ENCODE peak calls at places on chromosome 2, in eight cellular contexts. V is CD8-positive, alpha-beta T cell; M is colonic mucosa; L is GM23248; E is naive thymus-derived CD4-positive, alpha-beta T cell; O is H1; C is heart right ventricle; F is mammary epithelial cell. T is an unnamed sample. For H3K9me3 and H3K4me1, the result is how much of the 10 kb centered on the place peaks cover.

GRCh38 chr2:169716938-169717690 is 16.5 kb upstream of the KLHL23 start:
- DNase-seq in C (no peak), V (no peak), E (no peak), O (no peak), F (peak), L (no peak), M (peak), T (no peak)

GRCh38 chr2:10235909-10236550 is 66.7 kb upstream of the HPCAL1 start:
- DNase-seq in M (no peak), C (no peak), V (no peak), F (no peak), L (no peak), E (no peak), O (no peak), T (peak)

GRCh38 chr2:164061129-164061746 is 325.4 kb upstream of the FIGN start:
- DNase-seq in L (peak), M (peak), F (peak), C (no peak), O (peak), E (no peak), V (no peak), T (no peak)

GRCh38 chr2:38682008-38682575 is 16.2 kb downstream of the GALM start:
- DNase-seq in C (no peak), E (no peak), L (no peak), F (no peak), O (no peak), M (no peak), V (no peak), T (no peak)

GRCh38 chr2:15914981-15915380 is 25.4 kb upstream of the MYCN start:
- DNase-seq in E (no peak), M (no peak), V (no peak), C (no peak), L (no peak), O (no peak), F (no peak), T (no peak)

GRCh38 chr2:75602724-75603342 is 42.1 kb upstream of the EVA1A start:
- DNase-seq in O (no peak), V (no peak), F (peak), C (no peak), L (peak), M (no peak), E (no peak), T (peak)

GRCh38 chr2:50648031-50648430 is 383.9 kb downstream of the NRXN1 start:
- DNase-seq in E (no peak), O (no peak), C (no peak), F (no peak), M (no peak), V (no peak), L (no peak), T (no peak)

GRCh38 chr2:55200416-55200815 is 31.7 kb downstream of the CLHC1 start:
- DNase-seq in C (no peak), O (no peak), F (no peak), E (no peak), L (no peak), V (no peak), M (no peak), T (no peak)

GRCh38 chr2:55585451-55586079 is 31.9 kb downstream of the PPP4R3B start:
- DNase-seq in M (no peak), F (peak), V (no peak), O (no peak), C (no peak), L (peak), E (no peak), T (no peak)

GRCh38 chr2:174606336-174606735 is 8.7 kb upstream of the WIPF1 start:
- DNase-seq in F (peak), C (no peak), E (no peak), V (no peak), M (no peak), L (peak), O (no peak), T (no peak)

GRCh38 chr2:43300781-43301586 is 74.6 kb upstream of the ZFP36L2 start:
- DNase-seq in C (no peak), L (no peak), O (no peak), V (no peak), M (no peak), E (no peak), F (peak), T (no peak)

GRCh38 chr2:15606481-15607441 is 15.1 kb downstream of the DDX1 start:
- DNase-seq in V (no peak), C (no peak), L (no peak), M (no peak), F (no peak), E (no peak), O (no peak), T (no peak)

GRCh38 chr2:9215680-9216079 is 9.1 kb downstream of the ASAP2 start:
- DNase-seq in L (no peak), O (no peak), M (no peak), E (no peak), F (no peak), C (no peak), V (no peak), T (no peak)

GRCh38 chr2:75146903-75147332 is 52.4 kb downstream of the TACR1 start:
- DNase-seq in O (no peak), E (no peak), V (no peak), C (no peak), F (no peak), L (peak), M (no peak), T (no peak)

GRCh38 chr2:46331099-46331766 is 34.0 kb downstream of the EPAS1 start:
- DNase-seq in O (no peak), E (no peak), F (no peak), V (no peak), C (no peak), L (peak), M (no peak), T (no peak)

GRCh38 chr2:222753251-222753824 is 81.9 kb downstream of the MOGAT1 start:
- DNase-seq in E (no peak), L (peak), F (peak), O (no peak), C (peak), V (no peak), M (no peak), T (no peak)

GRCh38 chr2:28993211-28993960 is 12.3 kb downstream of the TOGARAM2 start:
- DNase-seq in L (no peak), O (no peak), C (no peak), M (peak), F (peak), V (no peak), E (no peak), T (peak)

GRCh38 chr2:163753721-163754120 is 17.9 kb upstream of the FIGN start:
- DNase-seq in M (no peak), O (no peak), C (no peak), F (no peak), V (no peak), E (no peak), L (peak), T (no peak)

GRCh38 chr2:235666240-235666781 is 172.5 kb downstream of the AGAP1 start:
- DNase-seq in E (no peak), O (peak), C (no peak), M (peak), V (no peak), F (peak), L (peak), T (no peak)

GRCh38 chr2:194328456-194328855 is 1328.6 kb upstream of the SLC39A10 start:
- DNase-seq in O (no peak), L (no peak), V (no peak), E (no peak), F (no peak), M (no peak), C (no peak), T (no peak)

GRCh38 chr2:55898641-55899040 is 24.9 kb downstream of the EFEMP1 start:
- DNase-seq in E (no peak), O (no peak), M (no peak), V (no peak), C (no peak), L (no peak), F (no peak), T (no peak)

GRCh38 chr2:201517094-201517493 is 65.6 kb downstream of the STRADB start:
- DNase-seq in V (no peak), L (no peak), F (peak), O (no peak), C (no peak), E (no peak), M (no peak), T (no peak)

GRCh38 chr2:209382775-209383174 is 41.1 kb upstream of the MAP2 start:
- DNase-seq in C (no peak), O (no peak), M (no peak), F (peak), V (no peak), E (no peak), L (no peak), T (no peak)

GRCh38 chr2:46298272-46298521 is 990 bp downstream of the EPAS1 start:
- DNase-seq in O (peak), E (no peak), F (no peak), C (no peak), L (peak), M (no peak), V (no peak), T (no peak)

GRCh38 chr2:7452110-7452851 is 535.1 kb downstream of the RNF144A start:
- DNase-seq in C (no peak), L (no peak), F (no peak), E (no peak), V (no peak), M (no peak), O (no peak), T (no peak)

GRCh38 chr2:135744761-135745314 is 3.2 kb downstream of the UBXN4 start:
- DNase-seq in M (no peak), L (peak), V (no peak), C (no peak), F (peak), E (peak), O (no peak), T (no peak)

GRCh38 chr2:86038291-86039081 is 67.2 kb downstream of the POLR1A start:
- DNase-seq in V (peak), L (peak), O (no peak), F (no peak), E (peak), M (peak), C (no peak), T (no peak)

GRCh38 chr2:85807756-85808155 is 54.0 kb downstream of the ATOH8 start:
- DNase-seq in E (no peak), M (no peak), F (no peak), V (no peak), O (no peak), L (no peak), C (no peak), T (no peak)

GRCh38 chr2:201129044-201129505 is 13.1 kb downstream of the CFLAR start:
- DNase-seq in E (no peak), F (peak), M (peak), C (no peak), V (no peak), L (peak), O (no peak), T (no peak)

GRCh38 chr2:210997373-210997772 is 441.0 kb downstream of the CPS1 start:
- DNase-seq in C (no peak), L (no peak), F (peak), E (no peak), O (no peak), M (no peak), V (no peak), T (no peak)

GRCh38 chr2:234945339-234945895 is 6.4 kb upstream of the SH3BP4 start:
- DNase-seq in M (no peak), E (no peak), O (no peak), C (no peak), F (no peak), L (peak), V (no peak), T (peak)

GRCh38 chr2:206031162-206031784 is 54.7 kb downstream of the INO80D start:
- DNase-seq in F (peak), C (no peak), L (peak), E (no peak), V (no peak), M (no peak), O (no peak), T (no peak)

GRCh38 chr2:19899853-19900525 is 1.8 kb downstream of the TTC32 start:
- DNase-seq in M (no peak), C (no peak), V (no peak), E (peak), O (no peak), F (no peak), L (peak), T (no peak)

GRCh38 chr2:44777542-44777941 is 164.0 kb upstream of the SIX3 start:
- DNase-seq in E (no peak), F (no peak), O (no peak), M (no peak), C (no peak), V (no peak), L (peak), T (no peak)

GRCh38 chr2:107259411-107260195 is 373.6 kb upstream of the ST6GAL2 start:
- DNase-seq in F (no peak), V (no peak), M (no peak), E (no peak), C (no peak), O (no peak), L (no peak), T (no peak)

GRCh38 chr2:58984731-58985130 is 743.6 kb upstream of the FANCL start:
- DNase-seq in O (no peak), E (no peak), C (no peak), F (peak), V (no peak), M (no peak), L (no peak), T (no peak)

DNA sequence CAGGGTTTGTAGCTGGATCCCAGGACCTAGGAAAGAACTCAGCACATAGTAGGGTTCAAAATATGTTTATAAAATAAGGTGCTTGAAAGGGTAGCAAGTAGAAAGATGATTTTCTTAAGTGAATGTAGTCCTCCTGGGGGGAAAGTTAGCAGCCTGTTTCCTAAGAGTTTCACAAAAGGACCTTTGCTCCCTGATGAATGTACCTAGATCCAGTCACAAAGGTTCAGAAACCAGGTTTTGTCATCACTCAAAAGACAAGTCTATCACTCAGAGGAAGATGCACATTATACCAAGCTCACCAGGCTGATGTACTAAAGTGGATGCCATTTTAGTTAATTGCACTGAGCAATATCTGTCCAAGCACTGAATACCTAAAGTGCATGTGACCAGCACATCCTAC is 378.2 kb downstream of the BCL11A start:
- DNase-seq in E (no peak), C (no peak), O (no peak), L (no peak), M (no peak), V (no peak), F (no peak), T (no peak)
- H3K9me3 ChIP-seq in E (under half), C (under half), O (under half), L (under half), M (under half), V (under half), F (under half), T (under half)

GRCh38 chr2:65144571-65144970 is 14.7 kb upstream of the RAB1A start:
- DNase-seq in C (no peak), F (no peak), V (no peak), O (no peak), E (no peak), L (no peak), M (no peak), T (no peak)
- H3K4me1 ChIP-seq in C (under half), F (under half), V (under half), O (under half), E (under half), L (under half), M (under half), T (under half)

GRCh38 chr2:239475161-239476028 is 74.6 kb upstream of the HDAC4 start:
- DNase-seq in F (no peak), L (no peak), E (no peak), C (no peak), V (no peak), M (no peak), O (no peak), T (no peak)

GRCh38 chr2:239476029-239476756 is 75.4 kb upstream of the HDAC4 start:
- DNase-seq in C (no peak), E (no peak), F (no peak), O (no peak), M (no peak), V (no peak), L (no peak), T (no peak)

GRCh38 chr2:239479471-239479870 is 78.7 kb upstream of the HDAC4 start:
- DNase-seq in O (no peak), M (no peak), F (no peak), L (no peak), E (no peak), V (no peak), C (no peak), T (no peak)

GRCh38 chr2:239477606-239478005 is 76.8 kb upstream of the HDAC4 start:
- DNase-seq in O (no peak), V (no peak), C (no peak), E (no peak), M (no peak), L (no peak), F (no peak), T (no peak)

DNA sequence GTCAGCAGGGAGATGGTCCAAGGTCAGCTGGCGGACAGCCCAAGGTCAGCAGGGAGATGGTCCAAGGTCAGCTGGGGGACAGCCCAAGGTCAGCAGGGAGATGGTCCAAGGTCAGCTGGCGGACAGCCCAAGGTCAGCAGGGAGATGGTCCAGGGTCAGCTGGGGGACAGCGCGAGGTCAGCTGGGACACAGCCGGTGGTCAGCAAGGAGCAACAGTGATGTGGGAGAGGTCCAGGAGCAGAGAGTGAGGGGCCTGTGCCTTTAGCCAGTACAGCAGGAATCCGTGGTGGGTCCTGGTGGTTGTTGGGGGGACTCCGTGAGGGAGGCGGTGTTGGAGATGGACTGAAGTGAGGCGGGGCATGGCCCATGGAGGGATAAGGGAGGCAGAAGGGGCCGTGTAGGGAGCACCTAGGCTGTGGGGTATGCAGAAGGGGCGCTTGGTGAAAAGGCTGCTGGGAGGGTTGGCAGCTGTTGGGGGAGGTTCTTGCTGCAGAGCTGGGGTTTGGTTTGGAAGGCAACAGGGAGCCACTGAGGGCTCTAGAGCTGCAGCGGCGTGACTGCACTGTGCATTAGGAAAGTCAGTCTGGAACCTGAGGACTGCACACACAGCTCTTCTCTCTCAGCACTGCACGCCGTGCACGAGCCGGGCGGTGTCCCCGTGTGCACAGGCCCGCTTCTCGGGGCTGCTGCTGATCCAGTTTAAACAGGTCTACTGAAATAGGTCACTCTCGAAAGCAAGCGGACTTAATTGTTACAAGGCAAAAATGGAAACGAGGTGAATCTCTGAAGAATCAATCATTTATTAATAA is 76.1 kb upstream of the HDAC4 start:
- DNase-seq in O (no peak), L (no peak), V (no peak), C (no peak), E (no peak), M (no peak), F (no peak), T (no peak)
- H3K9me3 ChIP-seq in O (under half), L (under half), V (under half), C (under half), E (under half), M (under half), F (under half), T (under half)

DNA sequence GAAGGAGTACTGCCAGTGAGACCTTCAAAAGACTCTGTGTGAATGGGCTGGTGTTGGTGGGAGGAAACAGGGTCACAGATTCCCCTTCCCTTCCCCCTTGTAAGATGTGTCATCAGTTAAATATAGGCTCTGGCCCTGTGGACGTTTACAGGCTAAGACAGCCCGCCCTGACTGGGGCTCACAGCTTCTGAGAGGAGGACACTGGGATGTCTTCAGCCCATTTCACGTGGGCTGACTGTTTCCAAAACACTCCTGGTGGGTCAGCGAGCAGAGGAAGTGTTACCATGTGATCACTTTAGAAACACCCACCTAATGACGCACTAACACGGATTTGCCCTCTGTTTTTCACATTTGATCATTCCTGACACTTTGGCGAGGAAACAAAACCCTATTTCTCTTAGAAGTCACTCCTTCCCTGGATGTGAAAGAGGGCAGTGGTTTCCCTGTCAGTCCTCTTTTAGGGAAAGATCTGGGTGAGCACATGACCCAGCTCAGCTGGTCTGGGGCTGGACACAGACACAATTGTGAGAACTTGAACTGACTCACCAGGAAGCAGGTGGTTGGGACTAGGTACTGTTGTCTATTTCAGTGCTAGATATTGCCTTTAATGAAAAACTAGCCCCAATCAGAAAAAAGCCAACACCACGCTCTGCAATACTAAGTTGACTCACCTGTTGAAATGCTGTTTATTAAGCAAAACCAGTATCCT is 38.9 kb downstream of the BMP10 start:
- DNase-seq in C (peak), M (peak), O (peak), V (no peak), L (peak), E (no peak), F (peak), T (peak)
- H3K4me1 ChIP-seq in C (half or more), M (under half), O (under half), V (half or more), L (under half), E (half or more), F (under half), T (half or more)

GRCh38 chr2:124692707-124693106 is 667.6 kb downstream of the CNTNAP5 start:
- DNase-seq in O (no peak), L (no peak), E (no peak), C (no peak), F (no peak), V (no peak), M (no peak), T (no peak)
- H3K9me3 ChIP-seq in O (under half), L (under half), E (under half), C (under half), F (under half), V (under half), M (under half), T (under half)

GRCh38 chr2:131542438-131543384 is 15.0 kb downstream of the CCDC74A start:
- DNase-seq in M (no peak), L (no peak), C (no peak), F (no peak), E (no peak), V (no peak), O (no peak), T (no peak)
- H3K4me1 ChIP-seq in M (under half), L (under half), C (under half), F (under half), E (under half), V (under half), O (under half), T (under half)

DNA sequence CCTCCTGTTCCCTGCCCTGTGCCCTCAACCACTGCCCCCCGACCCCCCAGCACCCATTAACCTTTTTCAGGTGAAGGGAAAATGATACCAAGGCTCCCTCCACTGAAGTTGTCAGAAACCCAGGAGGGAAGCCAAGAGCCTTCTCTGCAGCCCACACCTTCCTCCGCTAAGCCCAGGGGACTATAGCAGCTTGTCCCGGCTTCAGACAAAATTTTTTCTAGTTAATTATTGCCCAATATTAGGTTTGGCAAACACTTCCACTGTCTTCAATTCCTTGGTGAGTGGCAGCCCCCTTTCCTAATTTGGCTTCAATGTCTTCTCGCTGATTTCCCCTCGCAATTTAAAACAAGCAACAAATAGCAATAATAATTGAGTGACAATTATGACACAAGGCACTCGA is 23.9 kb downstream of the RFX8 start:
- DNase-seq in F (no peak), E (no peak), M (no peak), L (no peak), V (no peak), C (no peak), O (no peak), T (no peak)
- H3K9me3 ChIP-seq in F (under half), E (under half), M (under half), L (under half), V (under half), C (under half), O (under half), T (under half)

T was measured in lower lobe of right lung.